ENCODE peak calls at places on chromosomes 3 and 15, in five cellular contexts. Q is naive thymus-derived CD8-positive, alpha-beta T cell; O is glutamatergic neuron; M is spleen; I is effector memory CD8-positive, alpha-beta T cell. A is an unnamed sample.

GRCh38 chr15:75452364-75452967 is 976 bp upstream of the SIN3A start:
- DNase-seq in I (peak), Q (peak), M (peak), O (peak), A (peak)

GRCh38 chr3:13662238-13662847 is 113.4 kb downstream of the FBLN2 start:
- DNase-seq in I (no peak), O (no peak), Q (no peak), M (no peak), A (no peak)

GRCh38 chr3:184345678-184346144 is 8.3 kb downstream of the FAM131A start:
- DNase-seq in I (no peak), O (no peak), M (no peak), Q (no peak), A (no peak)

GRCh38 chr15:65960586-65960985 is 91.3 kb downstream of the RAB11A start:
- DNase-seq in Q (no peak), M (no peak), O (no peak), I (no peak), A (no peak)

GRCh38 chr15:91894606-91895005 is 41.1 kb downstream of the SLCO3A1 start:
- DNase-seq in I (no peak), M (no peak), O (no peak), Q (no peak), A (no peak)

GRCh38 chr3:57876632-57877031 is 120.5 kb downstream of the SLMAP start:
- DNase-seq in I (no peak), M (no peak), O (no peak), Q (no peak), A (no peak)

GRCh38 chr3:5019411-5020261 is 40.4 kb downstream of the BHLHE40 start:
- DNase-seq in I (peak), O (no peak), M (peak), Q (peak), A (peak)

GRCh38 chr3:81909756-81910155 is 148.3 kb upstream of the GBE1 start:
- DNase-seq in O (no peak), Q (no peak), M (no peak), I (no peak), A (no peak)

GRCh38 chr3:175598740-175599139 is 739.6 kb downstream of the NAALADL2 start:
- DNase-seq in O (no peak), I (no peak), M (no peak), Q (no peak), A (no peak)

GRCh38 chr3:136750922-136751258 is 1.3 kb downstream of the STAG1 start:
- DNase-seq in M (no peak), Q (no peak), O (no peak), I (no peak), A (no peak)

GRCh38 chr3:176074096-176074495 is 1123.2 kb downstream of the TBL1XR1 start:
- DNase-seq in O (no peak), I (no peak), M (no peak), Q (no peak), A (no peak)

GRCh38 chr15:57015897-57016296 is 97.5 kb downstream of the TCF12 start:
- DNase-seq in O (no peak), M (no peak), I (no peak), Q (no peak), A (no peak)

GRCh38 chr3:81302045-81302444 is 459.4 kb downstream of the GBE1 start:
- DNase-seq in I (no peak), O (peak), M (no peak), Q (peak), A (no peak)

GRCh38 chr3:30640856-30641255 is 34.5 kb downstream of the TGFBR2 start:
- DNase-seq in Q (no peak), O (no peak), M (no peak), I (no peak), A (no peak)

GRCh38 chr15:71276355-71276665 is 161.0 kb downstream of the THSD4 start:
- DNase-seq in M (no peak), I (no peak), Q (no peak), O (no peak), A (no peak)

GRCh38 chr15:69298697-69299441 is at the start of gene PAQR5:
- DNase-seq in M (no peak), I (no peak), O (peak), Q (no peak), A (no peak)

GRCh38 chr3:131846296-131846924 is 188.4 kb downstream of the CPNE4 start:
- DNase-seq in M (no peak), O (no peak), Q (no peak), I (no peak), A (no peak)

GRCh38 chr3:151228291-151229125 is 25.5 kb upstream of the GPR171 start:
- DNase-seq in O (no peak), M (no peak), Q (no peak), I (no peak), A (no peak)

GRCh38 chr15:67142142-67143092 is 77.0 kb downstream of the SMAD3 start:
- DNase-seq in I (no peak), Q (no peak), O (no peak), M (no peak), A (no peak)

GRCh38 chr15:35308802-35309201 is 223.7 kb upstream of the NANOGP8 start:
- DNase-seq in M (no peak), I (no peak), Q (no peak), O (no peak), A (no peak)

GRCh38 chr3:140829796-140830195 is 111.8 kb upstream of the SLC25A36 start:
- DNase-seq in O (no peak), Q (no peak), M (no peak), I (no peak), A (no peak)

GRCh38 chr3:44198265-44198956 is 43.3 kb upstream of the TOPAZ1 start:
- DNase-seq in Q (peak), M (peak), O (peak), I (peak), A (peak)

GRCh38 chr15:91537868-91538267 is 315.6 kb upstream of the SLCO3A1 start:
- DNase-seq in M (no peak), O (no peak), Q (no peak), I (no peak), A (no peak)

GRCh38 chr3:36981006-36981405 is 11.9 kb downstream of the EPM2AIP1 start:
- DNase-seq in O (no peak), M (no peak), Q (no peak), I (no peak), A (no peak)

GRCh38 chr3:15964605-15965061 is 166.9 kb upstream of the ANKRD28 start:
- DNase-seq in O (peak), M (no peak), I (no peak), Q (no peak), A (no peak)

GRCh38 chr3:187743195-187744141 is 1.8 kb downstream of the BCL6 start:
- DNase-seq in M (peak), O (peak), Q (peak), I (peak), A (peak)

GRCh38 chr3:59809750-59810444 is 760.1 kb upstream of the CFAP20DC start:
- DNase-seq in M (no peak), Q (no peak), I (peak), O (no peak), A (no peak)

GRCh38 chr15:63233667-63234419 is 43.6 kb upstream of the APH1B start:
- DNase-seq in Q (no peak), O (no peak), I (no peak), M (no peak), A (no peak)

A was measured in T-cell.